ENCODE peak calls at places on chromosomes 5 and 9, in seven cellular contexts. L is trophoblast cell, V is IMR-90, E is H9, X is H1, A is mesenchymal stem cell, Z is mesendoderm. F is an unnamed sample.

GRCh38 chr5:173016069-173016455 is 32.5 kb downstream of the ATP6V0E1 start:
- DNase-seq in A (no peak), E (no peak), L (no peak), Z (peak), X (no peak), V (no peak), F (no peak)

GRCh38 chr5:67160985-67161384 is 35.6 kb downstream of the CD180 start:
- DNase-seq in Z (peak), V (peak), A (no peak), X (no peak), L (no peak), E (no peak), F (no peak)

GRCh38 chr5:42467981-42468524 is 44.8 kb downstream of the GHR start:
- DNase-seq in Z (no peak), L (no peak), X (no peak), V (no peak), A (no peak), E (no peak), F (no peak)

GRCh38 chr5:110817437-110817836 is 78.6 kb downstream of the SLC25A46 start:
- DNase-seq in L (no peak), E (no peak), Z (no peak), A (peak), X (no peak), V (peak), F (no peak)

GRCh38 chr9:61673664-61674381 is 484.0 kb downstream of the SPATA31A7 start:
- DNase-seq in L (no peak), A (no peak), V (no peak), X (no peak), E (no peak), Z (no peak), F (no peak)

GRCh38 chr9:114156658-114157421 is 1.5 kb downstream of the COL27A1 start:
- DNase-seq in A (peak), X (peak), V (peak), E (peak), Z (peak), L (peak), F (no peak)

GRCh38 chr5:134406390-134406789 is 5.3 kb downstream of the CDKN2AIPNL start:
- DNase-seq in X (no peak), A (peak), E (no peak), L (peak), Z (no peak), V (peak), F (no peak)

GRCh38 chr9:116572095-116572748 is 114.9 kb upstream of the TRIM32 start:
- DNase-seq in X (peak), L (peak), A (peak), V (peak), Z (peak), E (peak), F (peak)

GRCh38 chr5:68447121-68447520 is 231.6 kb downstream of the PIK3R1 start:
- DNase-seq in E (no peak), A (no peak), Z (no peak), L (no peak), X (no peak), V (no peak), F (no peak)

GRCh38 chr9:107078061-107078460 is 205.0 kb upstream of the RAD23B start:
- DNase-seq in V (no peak), X (no peak), L (no peak), A (no peak), E (no peak), Z (no peak), F (no peak)

GRCh38 chr5:149860801-149861322 is 83.7 kb downstream of the PDE6A start:
- DNase-seq in Z (peak), L (no peak), A (no peak), X (no peak), V (no peak), E (no peak), F (no peak)

GRCh38 chr5:321233-321725 is at the start of gene AHRR:
- DNase-seq in X (peak), Z (peak), E (peak), L (peak), A (peak), V (peak), F (peak)

GRCh38 chr5:127699416-127699815 is 3.8 kb upstream of the CCDC192 start:
- DNase-seq in A (peak), V (peak), X (no peak), E (no peak), L (no peak), Z (no peak), F (no peak)

GRCh38 chr5:16552666-16553343 is 64.0 kb downstream of the RETREG1 start:
- DNase-seq in L (peak), V (peak), X (peak), A (peak), E (peak), Z (peak), F (peak)

GRCh38 chr5:10310073-10310779 is 2.5 kb upstream of the CMBL start:
- DNase-seq in X (no peak), A (peak), Z (peak), V (peak), L (peak), E (peak), F (no peak)

GRCh38 chr5:118220491-118220890 is 767.9 kb downstream of the DTWD2 start:
- DNase-seq in E (no peak), A (no peak), Z (no peak), V (no peak), L (no peak), X (no peak), F (no peak)

GRCh38 chr5:42337143-42337542 is 86.1 kb upstream of the GHR start:
- DNase-seq in V (no peak), L (no peak), E (no peak), X (no peak), Z (no peak), A (no peak), F (no peak)

GRCh38 chr9:100730126-100730525 is 152.2 kb downstream of the CAVIN4 start:
- DNase-seq in V (no peak), L (no peak), X (no peak), Z (no peak), A (no peak), E (no peak), F (no peak)

GRCh38 chr9:19246891-19247290 is 16.4 kb downstream of the DENND4C start:
- DNase-seq in E (no peak), Z (no peak), L (no peak), X (no peak), V (no peak), A (no peak), F (no peak)

GRCh38 chr9:19239955-19240354 is 9.5 kb downstream of the DENND4C start:
- DNase-seq in V (peak), E (no peak), X (no peak), Z (no peak), A (peak), L (no peak), F (no peak)

GRCh38 chr9:19247420-19247819 is 16.9 kb downstream of the DENND4C start:
- DNase-seq in X (no peak), Z (no peak), L (no peak), A (no peak), V (no peak), E (no peak), F (no peak)

DNA sequence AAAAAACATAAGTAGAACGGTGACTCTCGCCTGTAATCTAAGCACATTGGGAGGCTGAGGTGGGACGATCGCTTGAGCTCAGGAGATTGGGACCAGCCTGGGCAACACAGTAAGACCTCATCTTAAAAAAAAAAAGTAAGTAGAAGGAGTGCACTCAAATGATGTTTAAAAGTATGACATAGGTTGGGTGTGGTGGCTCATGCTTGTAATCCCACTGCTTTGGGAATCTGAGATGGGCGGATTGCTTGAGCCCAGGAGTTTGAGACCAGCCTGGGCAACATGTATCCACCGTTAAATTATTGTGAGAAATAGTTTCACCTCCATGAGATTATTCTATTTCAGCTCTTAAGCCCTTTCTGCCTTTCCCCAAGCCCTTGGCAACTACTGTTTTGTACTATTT is 11.2 kb downstream of the DENND4C start:
- DNase-seq in A (no peak), L (no peak), V (no peak), Z (no peak), E (no peak), X (no peak), F (no peak)
- H4K8ac ChIP-seq in A (no peak), L (no peak), V (no peak), Z (no peak), E (no peak), X (no peak), F (no peak)

DNA sequence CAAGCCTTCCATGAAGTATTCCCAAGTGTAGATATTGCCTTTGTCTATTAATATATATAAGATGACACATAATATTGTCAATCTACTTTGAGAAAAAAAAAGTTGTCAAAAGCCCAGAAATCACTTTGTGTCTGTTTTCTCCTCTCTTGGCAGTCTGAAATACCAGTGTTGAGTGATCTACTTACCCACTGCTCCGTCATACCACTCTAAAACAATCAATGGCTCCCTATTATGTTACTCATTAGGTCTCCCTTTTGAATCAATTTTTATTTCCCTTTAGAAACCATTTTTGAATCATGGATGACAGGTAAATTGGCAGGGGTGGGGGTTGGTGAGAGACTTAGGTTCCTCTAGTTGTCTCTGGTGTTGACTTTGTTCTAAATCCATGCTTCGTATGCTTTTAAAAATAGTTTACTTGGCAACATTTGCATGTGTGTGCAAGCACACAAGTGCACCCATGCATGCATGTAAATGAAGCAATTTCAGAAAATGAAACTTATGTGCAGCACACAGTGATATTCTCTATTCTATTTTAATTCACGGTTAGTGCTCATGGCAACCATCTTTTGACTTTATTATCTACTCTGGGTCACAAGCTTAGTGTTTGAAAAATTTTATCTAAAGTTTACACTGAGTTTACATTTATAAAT is 378.9 kb downstream of the RAB3C start:
- DNase-seq in L (no peak), Z (no peak), E (no peak), V (no peak), X (no peak), A (no peak), F (no peak)
- H3K27ac ChIP-seq in L (no peak), Z (no peak), E (no peak), V (no peak), X (no peak), A (no peak), F (no peak)

GRCh38 chr9:128505414-128505765 is 871 bp downstream of the GLE1 start:
- DNase-seq in E (no peak), X (no peak), Z (peak), V (peak), A (no peak), L (peak), F (no peak)
- H4K8ac ChIP-seq in E (no peak), X (no peak), Z (no peak), V (peak), A (no peak), L (no peak), F (no peak)

DNA sequence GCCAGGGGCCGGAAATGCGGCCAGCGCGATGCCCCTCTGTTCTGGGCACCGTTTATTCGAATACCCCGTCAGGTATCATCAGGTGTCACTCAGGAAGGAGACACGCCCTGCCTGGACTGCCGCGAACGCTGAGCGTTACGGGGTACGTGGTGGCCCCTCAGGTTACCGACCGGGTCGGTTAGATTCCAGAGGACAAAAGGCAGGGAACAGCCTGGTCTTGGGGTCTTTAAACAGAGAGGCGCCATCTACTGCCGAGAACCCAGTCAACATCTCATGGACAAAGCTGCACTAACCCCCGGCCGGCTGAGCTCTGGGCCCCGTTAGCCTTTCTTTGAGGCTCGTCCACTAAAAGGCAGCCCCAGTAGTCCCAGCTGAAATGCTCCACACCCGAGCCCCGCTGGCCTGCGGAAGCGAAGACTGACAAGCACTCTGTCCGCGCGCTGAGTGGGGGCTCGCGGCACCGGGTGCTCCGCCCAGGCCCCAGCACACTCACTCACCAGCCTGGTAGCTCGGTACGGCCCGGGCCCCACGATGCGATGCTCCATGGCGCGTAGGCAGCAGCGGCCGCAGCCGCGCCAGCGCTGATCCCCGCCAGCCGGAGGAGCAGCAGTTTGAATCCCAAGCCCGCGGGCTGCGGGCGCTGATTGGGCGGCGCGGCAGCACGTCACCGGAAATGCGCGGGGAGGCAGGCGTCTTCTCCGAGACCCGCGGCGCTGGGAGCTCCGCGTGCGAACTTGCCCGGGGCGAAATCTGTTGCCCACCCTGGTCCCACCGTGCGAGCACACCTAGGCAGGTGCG is at the start of gene DEPDC1B:
- DNase-seq in Z (peak), E (peak), L (peak), X (peak), V (peak), A (peak), F (peak)
- H3K27ac ChIP-seq in Z (peak), E (peak), L (peak), X (peak), V (peak), A (peak), F (peak)

GRCh38 chr9:77293949-77294348 is 116.6 kb downstream of the VPS13A start:
- DNase-seq in X (no peak), E (no peak), A (no peak), V (no peak), Z (no peak), L (no peak), F (no peak)

GRCh38 chr9:77284616-77285015 is 107.3 kb downstream of the VPS13A start:
- DNase-seq in X (no peak), E (no peak), A (no peak), L (no peak), Z (no peak), V (no peak), F (no peak)

GRCh38 chr9:77291714-77292113 is 114.4 kb downstream of the VPS13A start:
- DNase-seq in X (no peak), Z (peak), V (peak), L (peak), E (peak), A (peak), F (peak)

GRCh38 chr9:77290373-77290772 is 113.0 kb downstream of the VPS13A start:
- DNase-seq in V (no peak), X (no peak), Z (peak), E (no peak), L (no peak), A (no peak), F (no peak)
- H4K8ac ChIP-seq in V (no peak), X (no peak), Z (no peak), E (no peak), L (no peak), A (no peak), F (no peak)